ENCODE peak calls at places on chromosomes 3 and 15, in six cellular contexts. Z is PC-9, W is prostate gland, J is K562, B is fibroblast of lung, G is uterus. E is an unnamed sample.

GRCh38 chr15:75732809-75733451 is 20.3 kb upstream of the CSPG4 start:
- DNase-seq in W (peak), Z (no peak), B (peak), J (peak), G (peak), E (peak)

GRCh38 chr3:119579366-119580147 is at the start of gene ADPRH:
- DNase-seq in G (peak), B (peak), Z (no peak), J (peak), W (peak), E (no peak)

GRCh38 chr15:69663982-69664381 is 211.4 kb downstream of the RPLP1 start:
- DNase-seq in B (no peak), Z (no peak), G (no peak), J (no peak), W (no peak), E (no peak)

GRCh38 chr3:169575381-169575780 is 88.1 kb downstream of the MECOM start:
- DNase-seq in W (no peak), J (no peak), G (no peak), B (peak), Z (no peak), E (no peak)

GRCh38 chr3:58306662-58307286 is 454 bp downstream of the HTD2 start:
- DNase-seq in J (peak), G (peak), B (peak), W (peak), Z (no peak), E (no peak)

GRCh38 chr3:129507181-129507831 is 21.1 kb upstream of the RHO start:
- DNase-seq in G (no peak), W (no peak), B (no peak), J (no peak), Z (no peak), E (peak)

GRCh38 chr3:81490541-81491288 is 270.7 kb downstream of the GBE1 start:
- DNase-seq in G (peak), J (peak), W (peak), B (peak), Z (peak), E (peak)

GRCh38 chr3:144963810-144964209 is 992.2 kb downstream of the DIPK2A start:
- DNase-seq in G (no peak), Z (no peak), J (no peak), B (no peak), W (no peak), E (no peak)

GRCh38 chr15:27669641-27670040 is 429.5 kb downstream of the OCA2 start:
- DNase-seq in Z (no peak), B (no peak), W (no peak), J (no peak), G (no peak), E (no peak)

GRCh38 chr3:149564079-149564478 is 89.6 kb downstream of the TM4SF4 start:
- DNase-seq in B (peak), J (no peak), G (no peak), Z (no peak), W (no peak), E (no peak)

GRCh38 chr15:29696950-29697738 is 125.1 kb downstream of the TJP1 start:
- DNase-seq in W (no peak), J (no peak), Z (no peak), G (no peak), B (no peak), E (no peak)

GRCh38 chr3:134381836-134382442 is 7.7 kb upstream of the AMOTL2 start:
- DNase-seq in G (no peak), W (peak), B (no peak), Z (peak), J (no peak), E (no peak)

GRCh38 chr15:76105911-76106310 is 46.1 kb downstream of the TMEM266 start:
- DNase-seq in B (no peak), W (no peak), G (no peak), J (no peak), Z (no peak), E (no peak)

GRCh38 chr3:42013652-42014442 is 51.9 kb upstream of the ULK4 start:
- DNase-seq in G (peak), Z (no peak), J (peak), B (no peak), W (no peak), E (no peak)

GRCh38 chr3:98695816-98696215 is 67.3 kb upstream of the ST3GAL6 start:
- DNase-seq in B (peak), G (no peak), J (no peak), W (no peak), Z (no peak), E (no peak)

GRCh38 chr3:64687381-64687780 is 419 bp downstream of the ADAMTS9 start:
- DNase-seq in W (peak), B (peak), G (no peak), J (no peak), Z (no peak), E (no peak)

GRCh38 chr3:46984591-46985459 is 5.4 kb downstream of the NBEAL2 start:
- DNase-seq in W (no peak), B (no peak), Z (no peak), J (no peak), G (no peak), E (no peak)

GRCh38 chr15:91055548-91056331 is 33.3 kb upstream of the VPS33B start:
- DNase-seq in Z (peak), G (no peak), J (no peak), W (peak), B (peak), E (peak)

GRCh38 chr15:65553691-65554090 is 23.4 kb downstream of the HACD3 start:
- DNase-seq in W (no peak), J (no peak), B (no peak), Z (no peak), G (no peak), E (no peak)

GRCh38 chr3:177069514-177070329 is 127.6 kb downstream of the TBL1XR1 start:
- DNase-seq in J (no peak), W (no peak), Z (peak), B (peak), G (no peak), E (no peak)

GRCh38 chr3:80232760-80233159 is 465.0 kb upstream of the ROBO1 start:
- DNase-seq in W (no peak), B (peak), J (no peak), G (no peak), Z (peak), E (no peak)

GRCh38 chr15:42048821-42049200 is 28.0 kb upstream of the PLA2G4E start:
- DNase-seq in G (no peak), Z (no peak), B (no peak), J (no peak), W (no peak), E (no peak)

GRCh38 chr3:74273091-74273490 is 341.4 kb downstream of the CNTN3 start:
- DNase-seq in J (no peak), W (no peak), Z (no peak), G (no peak), B (peak), E (no peak)

GRCh38 chr3:71585891-71586809 is 2.6 kb upstream of the FOXP1 start:
- DNase-seq in B (peak), Z (no peak), G (no peak), W (peak), J (peak), E (no peak)

GRCh38 chr3:12462159-12462962 is 21.9 kb upstream of the TSEN2 start:
- DNase-seq in W (no peak), J (no peak), G (no peak), B (no peak), Z (no peak), E (no peak)
- H3K27ac ChIP-seq in W (no peak), J (no peak), G (no peak), B (no peak), Z (no peak), E (no peak)

GRCh38 chr3:131028844-131029243 is 2.2 kb downstream of the NEK11 start:
- DNase-seq in Z (no peak), B (no peak), W (no peak), J (no peak), G (no peak), E (no peak)

GRCh38 chr3:131031660-131032059 is 5.0 kb downstream of the NEK11 start:
- DNase-seq in J (no peak), B (peak), W (no peak), Z (no peak), G (no peak), E (no peak)

GRCh38 chr3:131025500-131025899 is 1.1 kb downstream of the ASTE1 start:
- DNase-seq in W (no peak), G (no peak), J (no peak), Z (no peak), B (no peak), E (no peak)

GRCh38 chr3:131026321-131027151 is at the start of the genes ASTE1 and NEK11:
- DNase-seq in Z (peak), B (peak), G (peak), J (peak), W (peak), E (peak)
- H3K27ac ChIP-seq in Z (peak), B (peak), G (peak), J (peak), W (peak), E (peak)

GRCh38 chr15:44719293-44719999 is 8.1 kb downstream of the B2M start:
- DNase-seq in Z (no peak), B (peak), G (no peak), J (no peak), W (no peak), E (no peak)
- H3K27ac ChIP-seq in Z (no peak), B (no peak), G (no peak), J (peak), W (no peak), E (no peak)

GRCh38 chr3:69774029-69774428 is 34.8 kb downstream of the MITF start:
- DNase-seq in J (no peak), Z (no peak), B (no peak), G (peak), W (no peak), E (no peak)

GRCh38 chr3:69777582-69777967 is 38.3 kb downstream of the MITF start:
- DNase-seq in J (no peak), W (no peak), B (no peak), Z (no peak), G (no peak), E (no peak)

GRCh38 chr3:69776926-69777581 is 37.8 kb downstream of the MITF start:
- DNase-seq in Z (no peak), W (no peak), G (no peak), B (no peak), J (no peak), E (no peak)

GRCh38 chr3:69775751-69776150 is 36.5 kb downstream of the MITF start:
- DNase-seq in G (no peak), Z (no peak), W (no peak), J (no peak), B (no peak), E (no peak)

GRCh38 chr3:69776289-69776688 is 37.0 kb downstream of the MITF start:
- DNase-seq in J (peak), B (no peak), Z (no peak), W (no peak), G (no peak), E (no peak)
- H3K27ac ChIP-seq in J (peak), B (no peak), Z (no peak), W (no peak), G (no peak), E (no peak)

GRCh38 chr3:16432714-16433113 is 80.8 kb downstream of the RFTN1 start:
- DNase-seq in Z (no peak), G (no peak), B (no peak), W (no peak), J (no peak), E (no peak)

GRCh38 chr3:16433701-16434151 is 79.8 kb downstream of the RFTN1 start:
- DNase-seq in G (no peak), W (no peak), J (no peak), B (no peak), Z (no peak), E (no peak)

GRCh38 chr3:16429086-16429485 is 84.4 kb downstream of the RFTN1 start:
- DNase-seq in G (no peak), B (peak), Z (no peak), W (no peak), J (no peak), E (no peak)

GRCh38 chr3:16427309-16427965 is 86.1 kb downstream of the RFTN1 start:
- DNase-seq in G (peak), W (no peak), B (peak), J (no peak), Z (no peak), E (no peak)

GRCh38 chr3:16430717-16431630 is 82.5 kb downstream of the RFTN1 start:
- DNase-seq in J (no peak), G (no peak), Z (no peak), B (no peak), W (no peak), E (no peak)
- H3K27ac ChIP-seq in J (no peak), G (peak), Z (no peak), B (no peak), W (no peak), E (no peak)

DNA sequence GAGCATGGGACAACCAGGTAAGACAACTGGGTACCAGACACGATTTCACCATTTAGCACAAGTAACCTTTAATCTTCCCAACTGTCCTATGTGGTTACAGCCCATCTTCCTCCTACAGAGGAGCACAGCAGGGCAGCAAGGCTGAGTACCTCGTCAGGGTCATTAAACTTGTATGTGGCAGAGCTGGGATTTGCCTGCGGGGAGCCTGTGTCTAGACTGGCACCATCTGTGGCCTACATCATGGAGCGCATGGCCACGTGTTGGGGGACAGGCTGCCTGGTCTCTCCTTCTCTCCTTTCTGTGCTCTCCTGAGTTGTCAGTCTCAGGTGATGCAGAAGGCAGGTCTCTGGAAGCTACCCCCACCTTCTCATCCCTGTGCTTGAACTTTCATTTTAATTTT is 32.2 kb downstream of the GOLGA6A start:
- DNase-seq in W (no peak), J (no peak), G (no peak), B (no peak), Z (no peak), E (no peak)
- H3K27ac ChIP-seq in W (no peak), J (no peak), G (peak), B (peak), Z (peak), E (no peak)

DNA sequence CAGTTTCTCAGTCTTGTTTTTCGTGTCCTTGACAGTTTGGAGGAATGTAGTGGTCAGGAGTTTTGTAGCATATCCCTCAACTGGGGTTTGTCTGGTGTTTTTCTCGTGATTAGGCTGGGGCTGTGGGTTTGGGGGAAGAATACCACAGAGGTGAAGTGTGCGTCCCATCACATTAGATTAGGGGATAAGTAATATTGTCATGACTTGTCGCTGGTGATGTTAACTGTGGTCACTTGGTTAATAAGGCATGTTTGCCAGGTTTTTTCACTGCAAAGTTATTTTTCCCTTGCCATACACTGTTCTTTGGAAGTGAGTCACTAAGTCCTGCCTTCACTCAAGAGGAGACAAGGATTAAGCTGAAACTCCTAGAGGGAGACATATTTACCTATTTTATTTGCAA is 39.1 kb downstream of the PAK2 start:
- DNase-seq in J (no peak), Z (no peak), B (peak), G (no peak), W (no peak), E (no peak)
- H3K27ac ChIP-seq in J (no peak), Z (no peak), B (peak), G (no peak), W (no peak), E (no peak)

GRCh38 chr15:33865416-33865815 is 102.9 kb upstream of the CHRM5 start:
- DNase-seq in B (peak), J (no peak), Z (peak), G (no peak), W (no peak), E (no peak)
- H3K27ac ChIP-seq in B (no peak), J (no peak), Z (no peak), G (no peak), W (no peak), E (peak)